ENCODE peak calls at places on chromosomes 12 and 14, in six cellular contexts. S, Q, I, W, P and F are unnamed samples.

GRCh38 chr12:128844031-128844635 is 9.1 kb upstream of the GLT1D1 start:
- DNase-seq in P (no peak), I (no peak), S (no peak), W (peak), Q (no peak), F (no peak)

GRCh38 chr12:102847131-102847530 is 69.9 kb downstream of the PAH start:
- DNase-seq in W (no peak), I (no peak), Q (no peak), S (no peak), P (no peak), F (no peak)

GRCh38 chr12:131388164-131388795 is 322.6 kb upstream of the SFSWAP start:
- DNase-seq in P (no peak), S (no peak), I (no peak), Q (no peak), W (no peak), F (no peak)

GRCh38 chr12:111780615-111781014 is 13.9 kb downstream of the ALDH2 start:
- DNase-seq in I (no peak), Q (no peak), S (peak), W (no peak), P (no peak), F (no peak)

GRCh38 chr12:132748319-132748718 is 13.3 kb downstream of the ANKLE2 start:
- DNase-seq in W (no peak), P (no peak), Q (no peak), S (no peak), I (no peak), F (no peak)

GRCh38 chr14:24690492-24690891 is 56.5 kb upstream of the GZMB start:
- DNase-seq in W (no peak), P (no peak), Q (peak), I (no peak), S (no peak), F (peak)

GRCh38 chr12:42932937-42933336 is 343.4 kb upstream of the PRICKLE1 start:
- DNase-seq in P (no peak), I (no peak), Q (no peak), W (no peak), S (no peak), F (no peak)

GRCh38 chr12:40921563-40922163 is 229.4 kb downstream of the CNTN1 start:
- DNase-seq in I (no peak), W (peak), S (no peak), P (no peak), Q (peak), F (no peak)

GRCh38 chr14:58280954-58281787 is 17.2 kb upstream of the ARID4A start:
- DNase-seq in I (no peak), Q (peak), P (no peak), S (no peak), W (no peak), F (no peak)

GRCh38 chr12:75592086-75592485 is 80.7 kb upstream of the KRR1 start:
- DNase-seq in W (no peak), I (no peak), S (no peak), Q (no peak), P (no peak), F (no peak)

GRCh38 chr14:90409209-90409730 is 12.4 kb downstream of the CALM1 start:
- DNase-seq in P (no peak), W (no peak), S (no peak), Q (no peak), I (peak), F (peak)

GRCh38 chr14:56208520-56208919 is 90.3 kb downstream of the PELI2 start:
- DNase-seq in S (no peak), Q (no peak), P (no peak), W (no peak), I (no peak), F (no peak)

GRCh38 chr12:89856431-89856830 is 147.8 kb upstream of the ATP2B1 start:
- DNase-seq in Q (no peak), S (no peak), W (no peak), P (no peak), I (no peak), F (no peak)

GRCh38 chr12:10365716-10366433 is 24.0 kb downstream of the KLRK1 start:
- DNase-seq in P (no peak), S (no peak), I (no peak), Q (no peak), W (no peak), F (no peak)

GRCh38 chr14:32104803-32105202 is 27.7 kb downstream of the ARHGAP5 start:
- DNase-seq in Q (no peak), S (no peak), W (no peak), I (no peak), P (no peak), F (no peak)

GRCh38 chr12:113980537-113981337 is 14.6 kb upstream of the RBM19 start:
- DNase-seq in I (no peak), W (peak), S (no peak), P (no peak), Q (peak), F (no peak)

GRCh38 chr12:121391619-121392324 is 8.1 kb upstream of the RNF34 start:
- DNase-seq in I (no peak), W (no peak), P (no peak), Q (peak), S (peak), F (no peak)

GRCh38 chr12:102913453-102914226 is 3.4 kb downstream of the PAH start:
- DNase-seq in P (no peak), W (no peak), Q (no peak), I (no peak), S (no peak), F (no peak)

GRCh38 chr12:121673013-121673441 is 3.6 kb upstream of the MORN3 start:
- DNase-seq in Q (peak), I (peak), S (peak), P (no peak), W (no peak), F (no peak)

GRCh38 chr12:1579626-1580025 is 14.8 kb downstream of the FBXL14 start:
- DNase-seq in Q (no peak), P (no peak), W (no peak), S (no peak), I (no peak), F (no peak)

GRCh38 chr12:123076604-123077297 is 74.1 kb downstream of the PITPNM2 start:
- DNase-seq in W (no peak), I (no peak), P (no peak), S (no peak), Q (no peak), F (no peak)

GRCh38 chr14:91374897-91375747 is 42.5 kb downstream of the CCDC88C start:
- DNase-seq in Q (no peak), W (no peak), P (no peak), S (peak), I (no peak), F (no peak)

GRCh38 chr14:61681413-61681812 is 13.9 kb upstream of the HIF1A start:
- DNase-seq in P (no peak), I (no peak), S (no peak), W (no peak), Q (no peak), F (no peak)

GRCh38 chr14:99395904-99396530 is 84.6 kb downstream of the SETD3 start:
- DNase-seq in Q (no peak), W (no peak), I (peak), S (peak), P (no peak), F (no peak)
- TF ChIP-seq POLR2AphosphoS5 in Q (no peak), W (no peak), I (no peak), S (no peak), P (no peak), F (no peak)

DNA sequence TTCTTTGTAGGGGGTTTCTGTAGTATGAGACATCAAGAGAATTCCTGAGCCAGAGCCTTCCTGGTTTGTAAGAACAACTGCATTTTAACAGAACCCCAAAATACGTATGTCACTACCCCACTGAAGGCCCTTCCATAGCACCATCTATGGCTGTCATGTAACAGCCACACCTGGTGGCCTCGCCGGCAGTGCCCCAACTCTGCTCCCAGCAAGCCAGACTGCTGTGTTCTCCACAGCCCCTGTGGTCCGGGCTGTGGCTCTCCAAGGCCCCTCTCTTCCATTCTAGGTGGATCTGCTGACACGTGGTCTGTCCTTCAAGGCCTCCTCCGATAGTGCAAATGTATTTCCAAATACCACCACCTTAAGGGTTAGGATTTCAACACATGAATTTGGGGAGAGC is 9.9 kb upstream of the PPP1R13B start:
- DNase-seq in I (no peak), P (no peak), W (no peak), S (no peak), Q (no peak), F (no peak)
- TF ChIP-seq POLR2A in I (no peak), P (no peak), W (no peak), S (no peak), Q (no peak), F (no peak)

GRCh38 chr12:96495155-96495554 is 5.8 kb downstream of the CFAP54 start:
- DNase-seq in Q (no peak), I (no peak), W (no peak), P (no peak), S (no peak), F (no peak)

GRCh38 chr12:96496944-96497343 is 7.6 kb downstream of the CFAP54 start:
- DNase-seq in I (no peak), Q (no peak), P (no peak), S (no peak), W (no peak), F (no peak)

GRCh38 chr12:96500686-96501085 is 11.3 kb downstream of the CFAP54 start:
- DNase-seq in Q (no peak), I (no peak), S (no peak), P (no peak), W (no peak), F (no peak)

GRCh38 chr12:96495841-96496545 is 6.6 kb downstream of the CFAP54 start:
- DNase-seq in I (no peak), W (no peak), Q (no peak), P (no peak), S (no peak), F (no peak)

GRCh38 chr12:96497800-96498199 is 8.4 kb downstream of the CFAP54 start:
- DNase-seq in I (no peak), Q (no peak), W (no peak), S (no peak), P (no peak), F (no peak)
- TF ChIP-seq CTCF in I (no peak), Q (no peak), W (no peak), S (no peak), P (no peak), F (no peak)

GRCh38 chr12:47808574-47809380 is 10.9 kb downstream of the HDAC7 start:
- DNase-seq in P (no peak), S (no peak), I (no peak), Q (peak), W (no peak), F (no peak)

GRCh38 chr12:47805417-47805816 is 14.3 kb downstream of the HDAC7 start:
- DNase-seq in I (no peak), W (no peak), S (no peak), Q (no peak), P (no peak), F (no peak)

GRCh38 chr12:47807338-47807737 is 12.4 kb downstream of the HDAC7 start:
- DNase-seq in Q (no peak), I (no peak), W (no peak), P (no peak), S (no peak), F (no peak)

GRCh38 chr12:47811070-47811391 is 8.7 kb downstream of the HDAC7 start:
- DNase-seq in S (no peak), I (no peak), W (no peak), Q (no peak), P (no peak), F (no peak)

GRCh38 chr12:47808049-47808448 is 11.7 kb downstream of the HDAC7 start:
- DNase-seq in P (no peak), Q (peak), S (no peak), W (no peak), I (peak), F (no peak)
- TF ChIP-seq POLR2AphosphoS5 in P (no peak), Q (no peak), S (peak), W (no peak), I (no peak), F (peak)

DNA sequence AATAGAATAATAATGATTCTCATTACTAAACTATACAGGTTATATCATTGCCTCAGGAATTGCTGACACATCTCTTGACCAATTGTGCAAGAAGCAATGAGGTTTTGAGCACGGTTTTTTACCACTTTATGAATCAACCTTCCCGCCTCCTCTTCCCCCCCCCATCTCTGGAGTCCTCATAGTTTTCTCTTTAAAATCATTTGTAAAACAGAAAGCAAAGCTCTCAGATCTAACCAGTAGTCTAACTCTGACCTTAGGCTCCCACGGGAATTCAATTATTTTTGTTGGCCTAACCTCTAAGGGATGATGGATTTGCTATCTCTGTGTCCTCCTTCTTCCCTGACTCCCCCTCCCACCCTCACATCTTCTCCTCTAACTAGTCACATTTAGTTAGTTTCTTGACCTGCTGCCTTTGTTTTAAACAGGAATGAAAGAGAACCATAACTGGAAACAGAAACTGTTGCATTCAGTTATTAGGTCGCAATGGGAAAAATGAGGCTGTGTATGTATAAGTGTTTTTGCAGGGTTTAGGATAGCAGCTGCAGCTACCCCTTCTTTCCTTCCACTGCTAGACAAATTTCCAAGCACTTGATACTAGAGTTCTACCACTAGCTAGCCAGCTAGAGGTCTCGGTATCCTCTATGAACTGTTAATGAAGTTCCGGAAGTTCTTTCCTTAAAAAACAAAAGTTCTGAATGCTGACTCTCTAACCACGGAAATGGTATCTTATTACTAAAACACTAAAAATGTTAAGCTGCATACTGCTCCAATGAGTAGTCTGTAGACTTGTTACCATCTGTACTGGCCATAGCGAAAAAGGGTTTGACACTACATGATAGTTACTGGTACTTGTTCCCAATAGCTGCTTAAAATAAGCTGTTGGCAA is 65.4 kb downstream of the TAOK3 start:
- DNase-seq in S (no peak), W (no peak), P (no peak), I (no peak), Q (no peak), F (no peak)
- TF ChIP-seq POLR2A in S (no peak), W (no peak), P (no peak), I (no peak), Q (no peak), F (no peak)

DNA sequence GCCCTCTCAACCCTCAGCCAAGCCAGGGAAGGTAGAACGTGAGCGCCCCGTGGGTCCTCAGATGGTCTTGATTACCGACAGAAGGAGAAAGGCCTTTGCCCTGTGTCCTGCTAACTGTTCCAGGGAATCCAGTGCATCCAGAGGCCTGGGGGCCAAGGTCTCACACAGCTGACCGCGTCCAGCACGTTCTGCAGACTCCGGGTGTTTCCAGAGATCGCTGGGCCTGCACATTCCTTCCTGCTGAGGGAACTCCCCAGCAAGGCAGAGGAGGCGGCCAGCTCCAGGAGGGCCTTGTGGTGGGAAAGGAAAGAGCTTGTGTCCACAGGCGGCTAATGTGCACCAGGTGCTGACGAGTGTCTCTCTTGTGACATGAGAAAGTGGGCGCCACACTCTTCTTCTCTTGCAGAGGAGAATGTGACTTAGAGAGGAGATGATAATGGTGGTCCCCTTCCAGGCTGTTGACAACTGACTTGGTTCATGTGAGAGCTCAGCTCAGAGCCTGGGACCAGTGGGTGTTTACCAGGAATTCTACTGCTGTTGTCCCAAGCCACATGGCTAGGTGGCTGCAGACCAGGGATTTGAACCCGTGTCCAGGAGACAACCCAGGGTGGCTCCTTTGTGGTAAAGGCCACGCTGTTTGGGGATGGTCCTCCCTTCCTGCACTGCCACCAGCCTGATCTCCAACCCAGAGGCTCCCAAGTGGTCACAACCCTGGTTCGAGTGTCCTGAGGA is 46.8 kb upstream of the DLK1 start:
- DNase-seq in S (no peak), I (peak), W (peak), P (no peak), Q (no peak), F (no peak)
- TF ChIP-seq CTCF in S (no peak), I (no peak), W (peak), P (no peak), Q (no peak), F (no peak)